ENCODE peak calls at places on chromosomes 3 and 15, in nine cellular contexts. F, S, D, X, W, U, R, M and C are unnamed samples.

GRCh38 chr15:63288778-63289378 is 11.5 kb downstream of the APH1B start:
- DNase-seq in F (no peak), S (peak; percentile 15), D (peak; percentile 72), X (peak; percentile 69), W (no peak), U (no peak), R (peak; percentile 54), M (peak; percentile 75), C (peak; percentile 33)

GRCh38 chr3:142735462-142735861 is 11.6 kb downstream of the TRPC1 start:
- DNase-seq in F (no peak), S (no peak), D (no peak), X (no peak), W (no peak), U (no peak), R (no peak), M (no peak), C (no peak)

GRCh38 chr3:39814007-39814406 is 4.6 kb downstream of the MYRIP start:
- DNase-seq in F (no peak), S (no peak), D (peak; percentile 70), X (no peak), W (no peak), U (peak; percentile 68), R (no peak), M (peak; percentile 91), C (no peak)

GRCh38 chr15:69414702-69415161 is 583 bp downstream of the KIF23 start:
- DNase-seq in F (peak; percentile 57), S (peak; percentile 71), D (peak; percentile 90), X (peak; percentile 62), W (peak; percentile 53), U (no peak), R (peak; percentile 69), M (peak; percentile 94), C (peak; percentile 4)

GRCh38 chr3:104273046-104273649 is 1093.6 kb upstream of the ALCAM start:
- DNase-seq in F (no peak), S (no peak), D (peak; percentile 53), X (peak; percentile 1), W (no peak), U (no peak), R (peak; percentile 35), M (peak; percentile 24), C (peak; percentile 19)

GRCh38 chr15:75573001-75573400 is 6.1 kb downstream of the PTPN9 start:
- DNase-seq in F (no peak), S (peak; percentile 35), D (peak; percentile 36), X (no peak), W (no peak), U (no peak), R (no peak), M (peak; percentile 70), C (no peak)

GRCh38 chr3:167882057-167882667 is 146.6 kb downstream of the SERPINI1 start:
- DNase-seq in F (no peak), S (no peak), D (peak; percentile 62), X (peak; percentile 51), W (no peak), U (no peak), R (peak; percentile 57), M (peak; percentile 53), C (peak; percentile 39)

GRCh38 chr15:91867581-91868026 is 14.1 kb downstream of the SLCO3A1 start:
- DNase-seq in F (peak; percentile 88), S (peak; percentile 58), D (peak; percentile 89), X (no peak), W (no peak), U (peak; percentile 81), R (no peak), M (peak; percentile 87), C (peak; percentile 61)

GRCh38 chr3:160403028-160403545 is 3.6 kb downstream of the SMC4 start:
- DNase-seq in F (no peak), S (no peak), D (peak; percentile 61), X (no peak), W (no peak), U (no peak), R (no peak), M (no peak), C (no peak)

GRCh38 chr3:187902041-187902471 is 156.8 kb upstream of the BCL6 start:
- DNase-seq in F (no peak), S (no peak), D (no peak), X (no peak), W (no peak), U (no peak), R (peak; percentile 37), M (no peak), C (no peak)

GRCh38 chr3:48927928-48928327 is 9.3 kb downstream of the ARIH2 start:
- DNase-seq in F (no peak), S (no peak), D (no peak), X (no peak), W (no peak), U (no peak), R (no peak), M (peak; percentile 60), C (no peak)

GRCh38 chr3:113590983-113591382 is 58.6 kb downstream of the SIDT1 start:
- DNase-seq in F (no peak), S (no peak), D (no peak), X (no peak), W (no peak), U (no peak), R (no peak), M (no peak), C (no peak)

GRCh38 chr3:133209871-133210550 is 171.8 kb downstream of the TMEM108 start:
- DNase-seq in F (no peak), S (peak; percentile 16), D (peak; percentile 56), X (peak; percentile 6), W (no peak), U (no peak), R (peak; percentile 11), M (peak; percentile 74), C (no peak)

DNA sequence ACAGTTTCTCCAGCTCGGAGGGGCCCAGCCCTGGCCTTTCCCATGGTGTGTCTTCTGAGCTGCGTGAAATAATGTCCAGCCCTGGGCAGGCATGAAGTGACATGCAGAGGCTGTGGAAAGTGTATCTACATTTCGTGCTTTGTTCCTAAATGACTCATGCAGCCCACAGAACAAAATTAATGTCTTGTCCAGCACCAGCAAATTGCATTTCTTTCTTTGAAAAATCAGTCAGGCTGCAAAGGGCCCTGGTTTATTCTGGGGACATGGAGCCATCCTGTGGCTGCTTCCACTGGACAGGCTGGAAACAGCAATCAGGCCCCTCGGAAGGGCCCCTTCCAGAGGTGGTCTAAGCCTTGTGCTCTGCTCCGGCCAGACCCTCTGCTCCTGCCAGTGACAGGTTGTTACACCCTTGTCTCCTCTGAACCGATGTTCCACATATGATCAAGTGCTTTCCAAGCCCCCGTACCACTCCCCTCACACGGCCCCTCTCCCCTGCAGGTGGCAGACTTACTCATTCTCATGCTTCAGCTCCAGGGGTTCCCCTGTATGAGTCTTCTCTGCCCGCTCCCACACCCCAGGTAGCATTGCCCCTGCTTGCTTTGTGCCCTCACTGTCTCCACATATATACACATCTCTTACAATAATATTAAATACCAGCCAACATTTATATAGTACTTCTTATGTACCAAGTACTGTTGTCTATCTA is 33.7 kb downstream of the CRYGS start:
- DNase-seq in F (no peak), S (no peak), D (peak; percentile 15), X (no peak), W (no peak), U (no peak), R (peak; percentile 57), M (peak; percentile 41), C (no peak)
- TF ChIP-seq CTCF in F (no peak), S (no peak), D (peak; percentile 22), X (no peak), W (no peak), U (no peak), R (peak; percentile 21), M (no peak), C (no peak)

GRCh38 chr15:60906275-60906674 is 322.8 kb downstream of the RORA start:
- DNase-seq in F (no peak), S (no peak), D (no peak), X (no peak), W (no peak), U (no peak), R (no peak), M (no peak), C (no peak)

GRCh38 chr15:60908888-60909287 is 320.2 kb downstream of the RORA start:
- DNase-seq in F (no peak), S (no peak), D (no peak), X (no peak), W (no peak), U (no peak), R (no peak), M (no peak), C (no peak)

GRCh38 chr15:60903221-60903620 is 325.9 kb downstream of the RORA start:
- DNase-seq in F (no peak), S (no peak), D (no peak), X (no peak), W (no peak), U (no peak), R (no peak), M (no peak), C (no peak)

GRCh38 chr15:60907233-60907947 is 321.7 kb downstream of the RORA start:
- DNase-seq in F (no peak), S (no peak), D (no peak), X (no peak), W (no peak), U (no peak), R (no peak), M (no peak), C (no peak)

GRCh38 chr15:60905587-60905986 is 323.5 kb downstream of the RORA start:
- DNase-seq in F (no peak), S (no peak), D (no peak), X (no peak), W (no peak), U (no peak), R (peak; percentile 33), M (no peak), C (no peak)
- TF ChIP-seq CTCF in F (no peak), S (no peak), D (no peak), X (no peak), W (no peak), U (no peak), R (peak; percentile 15), M (no peak), C (no peak)

DNA sequence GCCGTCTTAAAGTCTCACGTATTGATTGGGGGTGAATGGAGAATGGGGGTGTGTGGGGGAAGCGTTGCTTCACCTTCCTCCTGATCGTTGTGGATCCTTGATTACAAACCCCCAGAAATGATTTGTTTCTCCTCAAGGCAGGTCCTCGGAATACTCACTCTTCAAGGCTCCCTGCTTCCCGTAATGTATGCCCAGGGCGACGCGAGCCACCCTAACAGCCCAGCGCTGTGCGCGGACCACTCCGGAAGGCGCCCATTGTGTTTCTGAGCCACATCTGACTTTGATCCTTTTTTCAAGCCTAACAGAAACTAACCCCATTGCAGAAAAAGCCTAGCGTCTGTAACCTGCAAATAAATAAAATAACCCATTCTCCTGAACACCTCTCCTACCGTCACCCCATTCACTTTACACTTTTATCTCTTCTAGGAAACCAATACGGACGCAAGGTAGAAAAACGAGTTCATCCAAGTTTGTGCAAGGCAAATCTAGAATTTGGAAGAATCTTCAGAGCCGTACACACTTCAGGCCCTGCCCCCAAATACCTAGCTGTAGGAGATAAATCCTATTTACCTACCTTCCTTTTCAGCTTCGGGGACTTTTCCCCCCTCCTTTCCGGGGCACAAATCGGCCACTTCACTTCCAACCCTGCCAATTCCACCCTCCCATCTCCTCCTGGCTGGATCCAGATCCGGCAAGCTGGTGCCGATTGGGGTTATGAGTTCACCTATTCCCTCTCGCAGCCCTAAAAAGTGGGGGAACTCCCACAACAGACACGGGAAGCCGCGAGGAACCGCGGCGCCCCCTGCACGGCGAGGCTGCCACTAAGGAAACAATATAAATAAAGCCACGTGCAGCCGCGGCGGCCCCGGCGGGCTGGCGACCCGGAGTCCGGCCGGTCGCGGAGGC is 1.1 kb downstream of the PRTG start:
- DNase-seq in F (peak; percentile 31), S (no peak), D (peak; percentile 18), X (peak; percentile 5), W (peak; percentile 33), U (no peak), R (peak; percentile 15), M (peak; percentile 26), C (no peak)
- TF ChIP-seq CTCF in F (no peak), S (peak; percentile 23), D (peak; percentile 12), X (no peak), W (no peak), U (no peak), R (no peak), M (no peak), C (no peak)

GRCh38 chr3:1448443-1448842 is 355.6 kb downstream of the CNTN6 start:
- DNase-seq in F (no peak), S (no peak), D (no peak), X (no peak), W (no peak), U (no peak), R (no peak), M (no peak), C (no peak)
- TF ChIP-seq CTCF in F (no peak), S (no peak), D (no peak), X (no peak), W (no peak), U (no peak), R (no peak), M (no peak), C (no peak)